ENCODE peak calls at places on chromosomes 4 and X, in seven cellular contexts. F is psoas muscle, H is mammary epithelial cell, V is Peyer's patch, S is AG09319, T is progenitor cell of endocrine pancreas, M is astrocyte. I is an unnamed sample.

GRCh38 chr4:128288689-128289106 is 1.1 kb upstream of the PGRMC2 start:
- DNase-seq in S (no peak), V (no peak), T (no peak), M (peak), H (peak), F (no peak), I (no peak)

GRCh38 chr4:14744346-14744745 is 257.9 kb upstream of the CPEB2 start:
- DNase-seq in V (no peak), F (no peak), T (no peak), M (no peak), S (no peak), H (no peak), I (no peak)

GRCh38 chr4:36285784-36286480 is 4.5 kb downstream of the DTHD1 start:
- DNase-seq in T (no peak), M (no peak), V (no peak), H (peak), S (no peak), F (no peak), I (no peak)

GRCh38 chr4:146439999-146440398 is 81.7 kb downstream of the SLC10A7 start:
- DNase-seq in S (no peak), T (no peak), V (no peak), H (no peak), F (no peak), M (no peak), I (no peak)

GRCh38 chrX:47751670-47752069 is 85.0 kb upstream of the ZNF81 start:
- DNase-seq in H (peak), F (peak), T (no peak), V (peak), S (no peak), M (no peak), I (no peak)

GRCh38 chrX:150692837-150693781 is at the start of gene MTMR1:
- DNase-seq in S (no peak), F (peak), H (no peak), T (peak), V (peak), M (no peak), I (peak)

GRCh38 chrX:78622834-78623233 is 36.3 kb downstream of the RTL3 start:
- DNase-seq in S (no peak), T (no peak), H (no peak), F (no peak), M (no peak), V (no peak), I (no peak)

GRCh38 chrX:66760648-66761047 is 121.8 kb upstream of the EDA2R start:
- DNase-seq in T (no peak), F (no peak), V (no peak), H (no peak), M (no peak), S (no peak), I (no peak)

GRCh38 chr4:74632634-74633033 is 161.7 kb downstream of the BTC start:
- DNase-seq in S (peak), M (peak), H (peak), F (no peak), T (no peak), V (no peak), I (no peak)

GRCh38 chr4:189092596-189092995 is 848.1 kb upstream of the FRG1 start:
- DNase-seq in H (no peak), S (no peak), F (no peak), V (no peak), T (no peak), M (no peak), I (no peak)

GRCh38 chr4:177489847-177490246 is 47.6 kb upstream of the AGA start:
- DNase-seq in F (no peak), V (no peak), H (peak), M (peak), S (no peak), T (no peak), I (no peak)

GRCh38 chr4:130478406-130478805 is 1382.5 kb downstream of the C4orf33 start:
- DNase-seq in M (peak), T (no peak), F (no peak), V (no peak), H (peak), S (peak), I (no peak)

GRCh38 chr4:173527103-173527876 is 2.7 kb downstream of the HAND2 start:
- DNase-seq in M (no peak), T (no peak), H (no peak), F (no peak), V (no peak), S (no peak), I (no peak)

GRCh38 chr4:139761461-139761860 is 95.8 kb downstream of the MGST2 start:
- DNase-seq in T (no peak), F (no peak), H (peak), V (no peak), M (peak), S (no peak), I (no peak)

GRCh38 chr4:122117743-122118142 is 34.4 kb upstream of the BLTP1 start:
- DNase-seq in H (peak), S (no peak), V (no peak), F (no peak), T (no peak), M (no peak), I (no peak)

GRCh38 chr4:183903021-183903760 is 1.9 kb upstream of the STOX2 start:
- DNase-seq in M (no peak), V (no peak), H (peak), F (no peak), S (no peak), T (no peak), I (no peak)

GRCh38 chr4:1695913-1696312 is 11.8 kb upstream of the FAM53A start:
- DNase-seq in M (no peak), F (no peak), H (no peak), S (no peak), T (no peak), V (no peak), I (no peak)

GRCh38 chr4:68951078-68951805 is at the start of gene UGT2A3:
- DNase-seq in F (no peak), H (no peak), V (peak), S (no peak), M (no peak), T (no peak), I (no peak)

GRCh38 chr4:93731448-93731847 is 97.1 kb upstream of the ATOH1 start:
- DNase-seq in H (no peak), S (no peak), V (no peak), T (no peak), M (peak), F (no peak), I (no peak)

GRCh38 chrX:2261838-2262678 is 238.7 kb downstream of the DHRSX start:
- DNase-seq in H (no peak), F (no peak), M (peak), V (no peak), T (no peak), S (no peak), I (no peak)

GRCh38 chrX:1248381-1249061 is 20.1 kb upstream of the CSF2RA start:
- DNase-seq in F (no peak), V (no peak), S (no peak), M (no peak), T (no peak), H (no peak), I (no peak)

GRCh38 chr4:138401330-138401729 is 159.2 kb upstream of the SLC7A11 start:
- DNase-seq in V (no peak), F (peak), T (no peak), S (no peak), H (no peak), M (no peak), I (no peak)

GRCh38 chr4:12399781-12400180 is 971.1 kb upstream of the HS3ST1 start:
- DNase-seq in T (no peak), M (no peak), V (no peak), H (peak), S (no peak), F (no peak), I (no peak)

GRCh38 chr4:101600287-101600686 is 190.2 kb upstream of the BANK1 start:
- DNase-seq in F (no peak), M (no peak), T (no peak), S (no peak), H (peak), V (no peak), I (no peak)

GRCh38 chrX:41781500-41781899 is 57.5 kb downstream of the GPR82 start:
- DNase-seq in S (peak), T (no peak), H (peak), V (no peak), M (peak), F (no peak), I (no peak)

GRCh38 chr4:94577136-94577535 is 125.4 kb downstream of the PDLIM5 start:
- DNase-seq in T (no peak), M (peak), S (no peak), V (no peak), F (no peak), H (no peak), I (no peak)

GRCh38 chr4:147741190-147741788 is 9.4 kb downstream of the ARHGAP10 start:
- DNase-seq in S (peak), T (no peak), F (no peak), V (no peak), M (peak), H (peak), I (no peak)

DNA sequence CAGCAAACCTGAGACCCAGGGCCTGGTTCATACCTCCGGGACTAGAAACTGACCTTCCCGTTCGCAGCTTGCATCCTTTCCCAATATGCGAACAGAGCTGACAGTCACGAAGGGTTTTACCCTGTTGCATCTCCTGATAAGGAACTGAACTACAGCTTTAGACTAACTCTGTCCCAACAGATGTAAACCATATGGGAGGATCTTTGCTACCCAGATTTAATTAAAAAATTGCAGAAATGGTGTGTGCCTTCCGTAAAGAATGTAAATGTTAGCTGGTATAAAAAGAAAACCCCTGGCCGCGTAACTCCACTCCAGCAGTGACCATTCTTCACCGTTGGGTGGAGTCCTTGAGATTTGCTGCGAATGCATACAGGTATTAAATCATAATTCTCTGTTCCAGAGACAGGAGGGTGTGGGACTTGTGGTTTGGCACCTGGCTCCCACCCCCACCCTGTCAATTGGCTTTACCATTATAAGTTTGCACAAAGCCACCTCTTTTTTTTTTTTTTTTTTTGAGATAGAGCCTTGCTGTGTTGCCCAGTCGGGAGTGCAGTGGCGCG is 40.6 kb upstream of the SORCS2 start:
- DNase-seq in H (no peak), F (no peak), S (no peak), M (no peak), V (no peak), T (no peak), I (no peak)
- TF ChIP-seq CTCF in H (peak), F (no peak), S (no peak), M (peak), V (peak), T (no peak), I (no peak)

DNA sequence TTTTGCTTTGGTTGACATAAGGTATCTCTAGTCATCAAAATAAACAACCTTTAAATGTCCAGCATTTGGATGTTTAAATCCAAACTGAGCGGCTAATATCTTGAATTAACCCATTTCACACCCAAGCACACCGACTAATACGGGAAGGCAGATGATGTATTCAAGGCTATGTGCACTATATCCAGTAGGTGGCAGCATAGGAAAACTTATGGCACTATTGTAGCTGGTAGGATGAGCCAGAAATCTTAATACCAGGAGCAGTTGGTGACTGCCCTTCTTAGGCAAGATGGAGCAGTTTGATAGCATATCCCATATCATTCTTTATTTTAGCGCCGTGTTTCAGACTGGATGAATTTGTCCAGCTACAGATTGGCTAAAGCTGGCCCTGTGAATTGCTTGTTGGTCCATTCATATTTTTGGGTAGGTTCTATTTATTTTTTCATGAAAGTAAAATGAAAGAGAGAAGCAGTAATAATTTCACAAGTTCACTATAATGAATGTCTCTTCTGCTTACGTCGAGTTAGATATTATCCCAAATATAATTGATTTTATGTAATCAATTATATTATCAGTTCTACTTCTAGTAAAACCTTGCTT is 24.4 kb downstream of the UCHL1 start:
- DNase-seq in M (peak), T (peak), S (no peak), V (no peak), H (peak), F (no peak), I (no peak)
- TF ChIP-seq CTCF in M (peak), T (peak), S (peak), V (peak), H (peak), F (peak), I (peak)

GRCh38 chr4:167987285-167987684 is 105.1 kb upstream of the ANXA10 start:
- DNase-seq in H (no peak), T (no peak), V (no peak), M (no peak), S (no peak), F (no peak), I (no peak)

GRCh38 chr4:167985565-167985964 is 106.8 kb upstream of the ANXA10 start:
- DNase-seq in M (no peak), H (no peak), T (no peak), V (no peak), F (no peak), S (no peak), I (no peak)

GRCh38 chr4:167986044-167986443 is 106.3 kb upstream of the ANXA10 start:
- DNase-seq in F (no peak), V (no peak), T (no peak), H (no peak), S (no peak), M (no peak), I (no peak)

DNA sequence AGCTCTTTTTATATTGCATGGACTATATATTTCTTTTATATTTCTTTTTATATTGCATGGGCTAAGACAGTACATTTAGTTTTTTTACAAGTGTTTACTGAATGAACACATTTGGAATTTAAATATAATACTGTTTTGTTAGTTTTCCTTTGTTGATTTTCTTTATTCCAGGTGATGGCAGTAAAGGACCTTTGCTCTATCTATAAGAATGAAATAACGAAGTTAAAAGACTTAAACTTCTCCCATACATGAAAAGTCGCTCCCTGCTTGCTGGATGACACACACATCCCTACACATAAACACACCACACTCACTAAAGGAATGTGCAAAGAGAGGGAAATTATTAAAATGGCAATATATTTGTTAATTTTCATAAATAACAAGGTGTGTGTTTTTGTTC is 102.5 kb upstream of the ANXA10 start:
- DNase-seq in F (no peak), H (no peak), M (no peak), T (no peak), V (no peak), S (no peak), I (no peak)
- TF ChIP-seq CTCF in F (peak), H (peak), M (no peak), T (no peak), V (no peak), S (no peak), I (no peak)

DNA sequence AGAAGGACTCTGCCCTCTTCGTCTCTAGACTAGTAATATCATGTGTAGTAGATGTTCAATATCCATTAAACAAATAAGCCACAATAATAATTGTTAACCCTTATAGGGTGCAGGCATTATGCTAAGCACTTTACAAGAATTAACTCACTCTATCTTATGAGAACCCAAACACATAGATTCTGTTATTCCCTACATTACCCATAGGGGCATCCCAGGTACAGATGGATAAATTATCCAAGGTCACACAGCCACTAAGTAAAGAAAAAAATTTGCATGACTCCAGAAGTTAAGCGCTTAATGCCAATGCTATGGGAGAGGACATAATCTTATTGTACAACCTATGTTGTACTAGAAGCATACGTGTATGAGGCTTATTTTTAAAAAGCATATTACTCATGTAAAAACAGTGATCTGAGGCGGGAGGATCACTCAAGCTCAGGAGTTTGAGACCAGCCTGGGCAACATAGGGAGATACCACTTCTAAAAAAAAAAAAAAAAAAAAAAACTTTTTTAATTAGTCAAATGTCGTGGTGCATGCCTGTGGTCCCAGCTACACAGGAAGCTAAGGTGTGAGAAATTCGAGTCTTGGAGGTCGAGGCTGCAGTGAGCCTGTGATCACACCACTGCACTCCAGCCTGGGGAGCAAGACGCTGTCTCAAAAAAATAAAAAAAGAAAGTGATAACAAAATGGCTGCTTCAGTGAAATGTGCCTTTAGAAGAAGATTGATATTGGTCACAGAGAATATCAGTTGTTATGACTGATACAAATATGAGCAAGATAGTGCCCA is 13.6 kb downstream of the LDB2 start:
- DNase-seq in V (no peak), S (no peak), M (no peak), F (no peak), T (no peak), H (no peak), I (no peak)
- TF ChIP-seq CTCF in V (no peak), S (no peak), M (peak), F (no peak), T (peak), H (no peak), I (no peak)

GRCh38 chr4:39106011-39106410 is 44.0 kb downstream of the KLHL5 start:
- DNase-seq in S (no peak), T (no peak), H (no peak), V (no peak), F (no peak), M (no peak), I (no peak)

GRCh38 chr4:39102297-39102696 is 40.3 kb downstream of the KLHL5 start:
- DNase-seq in V (no peak), S (no peak), F (no peak), T (no peak), H (no peak), M (no peak), I (no peak)

GRCh38 chr4:39104255-39104654 is 42.2 kb downstream of the KLHL5 start:
- DNase-seq in T (no peak), V (no peak), H (no peak), F (no peak), M (no peak), S (no peak), I (no peak)

DNA sequence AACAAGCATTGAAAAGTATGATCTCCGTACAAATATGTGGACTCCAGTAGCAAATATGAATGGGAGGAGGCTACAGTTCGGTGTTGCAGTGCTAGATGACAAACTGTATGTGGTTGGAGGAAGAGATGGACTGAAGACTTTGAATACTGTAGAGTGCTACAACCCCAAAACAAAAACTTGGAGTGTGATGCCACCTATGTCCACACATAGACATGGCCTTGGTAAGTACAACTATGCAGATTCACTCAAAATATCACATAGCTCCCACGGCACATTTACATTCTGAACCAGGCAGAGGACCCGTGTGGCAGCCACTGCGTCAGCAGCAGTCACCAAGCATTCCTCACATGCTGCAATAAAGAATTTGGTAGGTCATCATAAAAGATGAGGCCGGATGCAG is 41.3 kb downstream of the KLHL5 start:
- DNase-seq in F (no peak), H (no peak), V (no peak), S (no peak), M (no peak), T (no peak), I (no peak)
- TF ChIP-seq CTCF in F (no peak), H (no peak), V (no peak), S (no peak), M (no peak), T (no peak), I (no peak)

DNA sequence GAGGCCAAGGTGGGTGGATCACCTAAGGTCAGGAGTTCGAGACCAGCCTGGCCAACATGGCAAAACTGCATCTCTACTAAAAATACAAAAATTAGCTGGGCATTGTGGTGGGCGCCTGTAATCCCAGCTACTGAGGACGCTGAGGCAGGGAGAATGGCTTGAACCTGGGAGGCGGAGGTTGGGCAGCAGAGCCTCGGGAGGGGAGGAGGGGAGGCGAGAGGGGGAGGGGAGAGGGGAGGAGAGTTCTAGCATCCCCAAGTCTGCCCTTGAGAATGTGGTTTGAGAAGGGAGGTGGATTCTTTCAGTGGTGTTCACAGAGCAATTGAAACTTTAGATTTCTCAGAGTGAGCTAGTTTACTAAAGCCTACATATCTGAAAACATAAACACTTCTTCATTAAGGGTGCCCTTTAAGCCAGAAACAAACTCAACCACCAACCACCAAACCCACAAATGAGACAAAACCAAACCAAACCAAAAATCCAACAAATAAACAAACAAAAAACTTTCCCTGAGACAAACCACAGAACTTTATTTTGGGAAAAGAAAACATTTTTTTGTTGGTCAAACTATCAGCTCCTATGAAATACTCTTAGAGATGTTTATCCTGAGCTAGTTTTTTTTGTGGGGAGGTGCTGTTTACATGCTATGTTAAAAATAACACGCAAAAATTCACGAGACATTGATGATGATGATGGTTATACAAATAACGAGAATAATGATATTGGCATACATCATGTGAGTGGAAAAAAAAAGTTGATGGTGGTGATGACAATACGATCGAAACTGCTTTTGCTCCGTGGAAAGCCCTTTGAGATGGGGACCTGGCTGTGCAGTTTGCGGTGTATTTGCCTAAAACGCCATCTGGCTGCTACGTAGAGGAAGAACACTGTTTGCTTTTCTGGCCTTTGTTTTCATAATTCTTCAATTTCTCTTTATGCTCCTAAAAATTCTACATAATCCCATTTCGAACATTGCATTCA is 98.2 kb upstream of the PRKX start:
- DNase-seq in F (no peak), M (peak), S (no peak), T (no peak), H (peak), V (no peak), I (no peak)
- TF ChIP-seq CTCF in F (peak), M (peak), S (peak), T (peak), H (peak), V (peak), I (no peak)

GRCh38 chr4:118954246-118954645 is 65.6 kb downstream of the SYNPO2 start:
- DNase-seq in S (no peak), T (no peak), H (no peak), V (no peak), F (no peak), M (peak), I (no peak)
- TF ChIP-seq CTCF in S (peak), T (peak), H (peak), V (no peak), F (no peak), M (peak), I (no peak)

I was measured in activated B cell treated with CpG ODN at 0.5 μM for 24 hours.